ENCODE peak calls at places on chromosomes 5 and 9, in seven cellular contexts. A, Q, N, C, R, W and K are unnamed samples. For H3K36me3 and H3K27me3, the result is how much of the 10 kb centered on the place peaks cover.

GRCh38 chr5:64161420-64161819 is 4.2 kb upstream of the RNF180 start:
- DNase-seq in C (no peak), A (no peak), W (no peak), Q (no peak), R (no peak), N (no peak), K (no peak)

GRCh38 chr9:127650511-127650910 is 38.4 kb downstream of the STXBP1 start:
- DNase-seq in R (no peak), N (no peak), W (no peak), Q (no peak), A (no peak), C (no peak), K (no peak)

GRCh38 chr5:171422495-171422894 is 3.0 kb downstream of the FGF18 start:
- DNase-seq in R (no peak), Q (no peak), A (no peak), W (no peak), N (no peak), C (no peak), K (no peak)

GRCh38 chr5:17343675-17344074 is 126.2 kb downstream of the BASP1 start:
- DNase-seq in W (no peak), A (no peak), R (peak), C (no peak), N (peak), Q (peak), K (no peak)

GRCh38 chr5:109936091-109936490 is 246.4 kb downstream of the MAN2A1 start:
- DNase-seq in N (no peak), R (peak), W (no peak), A (no peak), Q (no peak), C (no peak), K (no peak)

GRCh38 chr9:76099516-76099915 is 209.0 kb downstream of the PCSK5 start:
- DNase-seq in C (no peak), N (no peak), A (no peak), R (no peak), W (no peak), Q (no peak), K (no peak)

GRCh38 chr5:96816430-96816939 is 8.7 kb upstream of the ERAP1 start:
- DNase-seq in Q (no peak), C (no peak), R (no peak), W (no peak), N (no peak), A (no peak), K (no peak)

GRCh38 chr9:101639785-101640437 is 45.1 kb upstream of the PPP3R2 start:
- DNase-seq in C (no peak), A (no peak), N (no peak), R (no peak), Q (no peak), W (no peak), K (no peak)

GRCh38 chr5:166595274-166595951 is 1696.0 kb upstream of the WWC1 start:
- DNase-seq in A (no peak), R (no peak), Q (no peak), W (no peak), C (no peak), N (no peak), K (no peak)

GRCh38 chr9:129567842-129568559 is 52.9 kb downstream of the C9orf50 start:
- DNase-seq in C (peak), R (peak), Q (peak), A (peak), W (no peak), N (peak), K (no peak)

GRCh38 chr5:111704452-111705085 is 52.4 kb downstream of the NREP start:
- DNase-seq in A (no peak), N (no peak), R (no peak), C (no peak), W (no peak), Q (no peak), K (no peak)

GRCh38 chr5:88675758-88676636 is 207.0 kb downstream of the MEF2C start:
- DNase-seq in Q (peak), C (no peak), N (peak), A (no peak), R (peak), W (no peak), K (no peak)

GRCh38 chr5:148443998-148444397 is 60.2 kb downstream of the FBXO38 start:
- DNase-seq in A (no peak), W (no peak), R (peak), N (peak), Q (peak), C (no peak), K (peak)

GRCh38 chr9:136021891-136022681 is 60.9 kb upstream of the UBAC1 start:
- DNase-seq in Q (peak), C (peak), R (no peak), N (no peak), A (peak), W (peak), K (no peak)

GRCh38 chr9:31144614-31145013 is 1239.8 kb upstream of the ACO1 start:
- DNase-seq in N (no peak), C (no peak), A (no peak), Q (no peak), W (no peak), R (no peak), K (no peak)

GRCh38 chr5:177454397-177455035 is 7.9 kb downstream of the PRR7 start:
- DNase-seq in Q (peak), A (peak), C (peak), W (peak), R (peak), N (peak), K (no peak)

GRCh38 chr5:11482011-11482410 is 422.2 kb downstream of the CTNND2 start:
- DNase-seq in R (peak), C (no peak), A (no peak), Q (no peak), W (no peak), N (peak), K (no peak)

GRCh38 chr9:110777843-110778215 is 109.2 kb downstream of the MUSK start:
- DNase-seq in A (no peak), Q (no peak), W (no peak), C (no peak), R (no peak), N (no peak), K (no peak)

GRCh38 chr9:136728548-136729123 is 14.1 kb downstream of the LCN10 start:
- DNase-seq in N (no peak), C (no peak), W (no peak), R (peak), A (peak), Q (no peak), K (no peak)

GRCh38 chr9:131737426-131737825 is 2.5 kb downstream of the RAPGEF1 start:
- DNase-seq in Q (no peak), W (no peak), C (no peak), R (no peak), N (no peak), A (no peak), K (no peak)

GRCh38 chr5:180811012-180811622 is 8.5 kb upstream of the MGAT1 start:
- DNase-seq in R (no peak), Q (no peak), N (no peak), A (no peak), C (peak), W (no peak), K (no peak)

GRCh38 chr9:74499770-74500583 is 2.8 kb downstream of the RORB start:
- DNase-seq in C (no peak), A (peak), R (no peak), W (no peak), N (peak), Q (no peak), K (no peak)

GRCh38 chr5:79107020-79107796 is 4.4 kb upstream of the BHMT start:
- DNase-seq in A (no peak), W (no peak), R (peak), Q (peak), N (peak), C (no peak), K (peak)

GRCh38 chr5:157269763-157270272 is 3.9 kb downstream of the CYFIP2 start:
- DNase-seq in A (no peak), W (no peak), N (no peak), Q (no peak), R (no peak), C (no peak), K (no peak)

GRCh38 chr9:118483677-118484076 is 779.5 kb downstream of the TLR4 start:
- DNase-seq in A (no peak), Q (no peak), C (no peak), W (no peak), R (no peak), N (no peak), K (no peak)

GRCh38 chr9:136977223-136978072 is at the start of gene PTGDS:
- DNase-seq in Q (no peak), W (peak), N (no peak), A (peak), C (no peak), R (no peak), K (no peak)

GRCh38 chr9:98854206-98854756 is 46.8 kb downstream of the GALNT12 start:
- DNase-seq in N (peak), C (no peak), Q (no peak), R (peak), W (no peak), A (no peak), K (peak)

GRCh38 chr5:139838381-139839197 is 43.0 kb downstream of the PSD2 start:
- DNase-seq in W (no peak), Q (no peak), N (no peak), A (no peak), R (no peak), C (no peak), K (no peak)

GRCh38 chr5:60668715-60669304 is 31.2 kb downstream of the DEPDC1B start:
- DNase-seq in R (peak), Q (no peak), N (peak), W (no peak), A (no peak), C (no peak), K (no peak)

GRCh38 chr9:38068616-38068865 is 486 bp downstream of the SHB start:
- DNase-seq in Q (peak), A (peak), R (peak), W (no peak), C (no peak), N (no peak), K (no peak)

GRCh38 chr5:146540421-146540820 is 24.4 kb upstream of the GPR151 start:
- DNase-seq in A (no peak), Q (no peak), N (peak), W (no peak), C (no peak), R (peak), K (peak)
- H3K4me3 ChIP-seq in A (no peak), Q (no peak), N (no peak), W (no peak), C (no peak), R (no peak), K (no peak)

DNA sequence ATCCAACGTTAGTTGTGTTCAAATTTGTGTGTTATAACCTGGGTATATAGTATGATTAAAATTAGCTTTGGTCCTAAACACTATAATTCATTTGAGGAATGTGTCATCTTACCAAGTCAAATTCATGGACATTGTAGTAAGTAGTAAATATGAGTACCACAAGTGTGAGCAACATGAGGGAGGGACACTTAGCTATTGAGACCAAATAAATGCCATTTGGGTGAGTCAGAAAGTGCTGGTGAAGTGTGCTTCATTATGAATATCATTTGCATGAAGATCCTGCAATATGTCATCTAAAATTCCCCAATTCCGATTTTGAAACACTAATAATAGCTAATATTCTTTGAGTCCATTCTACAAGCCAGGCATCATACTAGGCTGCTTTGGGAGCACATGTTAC is 336.7 kb upstream of the KIF2A start:
- DNase-seq in Q (no peak), W (no peak), C (no peak), A (no peak), N (peak), R (no peak), K (no peak)
- H3K36me3 ChIP-seq in Q (under half), W (under half), C (under half), A (under half), N (under half), R (under half), K (under half)

GRCh38 chr9:121074370-121075250 is at the start of gene CNTRL:
- DNase-seq in N (peak), C (peak), W (peak), Q (peak), R (peak), A (peak), K (no peak)
- H3K27me3 ChIP-seq in N (under half), C (under half), W (under half), Q (under half), R (under half), A (under half), K (under half)

GRCh38 chr9:124343533-124344290 is 71.5 kb downstream of the PSMB7 start:
- DNase-seq in N (no peak), R (no peak), A (no peak), W (peak), Q (no peak), C (no peak), K (no peak)
- H3K4me3 ChIP-seq in N (no peak), R (no peak), A (no peak), W (no peak), Q (no peak), C (peak), K (no peak)

DNA sequence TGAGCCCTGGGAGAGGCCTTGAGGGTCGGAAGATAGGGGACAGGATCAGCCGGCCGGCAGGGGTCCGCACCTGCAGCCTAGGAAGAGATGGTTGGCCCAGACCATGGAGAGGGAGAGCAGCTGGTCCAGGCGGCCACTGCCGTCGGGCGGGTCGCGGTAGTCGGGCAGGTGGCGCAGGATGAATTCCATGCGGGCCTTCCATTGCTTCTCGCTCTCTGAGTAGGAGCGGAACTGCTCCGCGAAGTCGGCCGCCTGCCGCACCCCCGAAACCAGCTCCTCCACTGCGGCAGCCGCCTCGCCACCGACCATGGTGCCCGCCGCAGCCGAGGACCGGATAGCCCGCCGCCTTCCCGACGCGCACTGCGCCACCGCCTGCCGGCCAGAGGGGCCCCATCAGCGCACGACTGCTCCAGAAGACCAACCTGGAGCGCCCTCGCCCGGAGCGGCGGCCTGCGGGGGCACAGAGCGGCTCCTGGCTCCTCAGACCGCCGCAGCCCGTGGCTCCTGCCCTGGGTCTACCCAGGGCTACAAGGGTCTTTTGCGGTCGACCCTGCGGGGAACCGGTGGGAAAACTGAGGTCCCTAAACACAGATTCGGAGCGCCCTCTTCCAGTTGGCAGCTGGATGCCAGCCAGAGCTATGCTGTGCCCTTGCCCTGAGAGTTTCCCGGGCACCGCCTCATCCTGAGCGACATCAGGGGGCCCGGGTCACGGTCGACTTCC is at the start of gene CDKN2AIPNL:
- DNase-seq in W (peak), R (peak), Q (peak), N (peak), C (peak), A (peak), K (peak)
- H3K36me3 ChIP-seq in W (under half), R (under half), Q (under half), N (under half), C (under half), A (under half), K (under half)

GRCh38 chr9:34629492-34629809 is 585 bp upstream of the ARID3C start:
- DNase-seq in C (no peak), W (no peak), R (no peak), N (no peak), Q (no peak), A (no peak), K (no peak)

GRCh38 chr9:34627716-34628655 is 880 bp downstream of the ARID3C start:
- DNase-seq in W (no peak), R (no peak), Q (no peak), N (no peak), C (no peak), A (no peak), K (no peak)

GRCh38 chr9:34628656-34629491 is at the start of gene ARID3C:
- DNase-seq in Q (peak), W (no peak), N (no peak), A (no peak), C (no peak), R (peak), K (no peak)

GRCh38 chr9:34633166-34633565 is 4.3 kb upstream of the ARID3C start:
- DNase-seq in W (no peak), A (no peak), C (no peak), Q (no peak), R (no peak), N (no peak), K (no peak)

GRCh38 chr9:34630402-34631154 is 1.7 kb upstream of the ARID3C start:
- DNase-seq in A (no peak), W (no peak), N (no peak), C (no peak), R (peak), Q (no peak), K (no peak)
- H3K27me3 ChIP-seq in A (under half), W (under half), N (under half), C (under half), R (under half), Q (under half), K (under half)